ENCODE peak calls at places on chromosomes 13 and 19, in nine cellular contexts. K is endodermal cell, P is mammary epithelial cell, U is heart right ventricle, O is spleen, R is AG04450, E is lower lobe of right lung, G is epithelial cell of esophagus, T is psoas muscle. Y is an unnamed sample.

GRCh38 chr19:18894254-18895037 is 1.5 kb downstream of the CERS1 start:
- DNase-seq in K (no peak), P (no peak), U (no peak), O (peak), R (no peak), E (no peak), G (no peak), T (no peak), Y (peak)

GRCh38 chr13:109740121-109740520 is 46.3 kb downstream of the IRS2 start:
- DNase-seq in K (peak), P (no peak), U (no peak), O (no peak), R (no peak), E (no peak), G (no peak), T (no peak), Y (no peak)

GRCh38 chr13:74135306-74136088 is 1.3 kb upstream of the KLF12 start:
- DNase-seq in K (peak), P (peak), U (peak), O (peak), R (no peak), E (peak), G (peak), T (peak), Y (no peak)

GRCh38 chr19:15633122-15633521 is 7.6 kb upstream of the CYP4F3 start:
- DNase-seq in K (no peak), P (no peak), U (no peak), O (no peak), R (no peak), E (no peak), G (no peak), T (no peak), Y (no peak)

GRCh38 chr19:17686592-17687042 is 1.5 kb downstream of the UNC13A start:
- DNase-seq in K (peak), P (no peak), U (peak), O (no peak), R (no peak), E (no peak), G (no peak), T (peak), Y (no peak)

GRCh38 chr13:35789335-35790166 is 313.1 kb upstream of the MAB21L1 start:
- DNase-seq in K (no peak), P (peak), U (no peak), O (no peak), R (no peak), E (no peak), G (peak), T (no peak), Y (no peak)

GRCh38 chr19:33390908-33391630 is 17.6 kb downstream of the CEBPG start:
- DNase-seq in K (no peak), P (no peak), U (no peak), O (no peak), R (no peak), E (no peak), G (no peak), T (peak), Y (no peak)

GRCh38 chr19:54062643-54063042 is 1.1 kb downstream of the VSTM1 start:
- DNase-seq in K (no peak), P (no peak), U (no peak), O (peak), R (no peak), E (peak), G (no peak), T (no peak), Y (no peak)

GRCh38 chr13:76637651-76638111 is 248.5 kb downstream of the KCTD12 start:
- DNase-seq in K (no peak), P (no peak), U (no peak), O (no peak), R (no peak), E (no peak), G (no peak), T (no peak), Y (peak)

GRCh38 chr13:97202761-97203160 is 19.4 kb upstream of the MBNL2 start:
- DNase-seq in K (no peak), P (no peak), U (no peak), O (no peak), R (no peak), E (no peak), G (no peak), T (no peak), Y (no peak)

GRCh38 chr19:15251010-15251748 is 18.9 kb upstream of the EPHX3 start:
- DNase-seq in K (no peak), P (no peak), U (peak), O (no peak), R (peak), E (no peak), G (peak), T (peak), Y (no peak)

GRCh38 chr13:99617474-99618255 is 116.4 kb downstream of the TM9SF2 start:
- DNase-seq in K (peak), P (no peak), U (peak), O (no peak), R (no peak), E (no peak), G (peak), T (no peak), Y (no peak)

GRCh38 chr13:41418027-41418426 is 39.3 kb upstream of the RGCC start:
- DNase-seq in K (no peak), P (no peak), U (no peak), O (no peak), R (peak), E (no peak), G (peak), T (no peak), Y (no peak)

GRCh38 chr13:98450495-98451167 is 126.3 kb downstream of the STK24 start:
- DNase-seq in K (peak), P (no peak), U (peak), O (no peak), R (no peak), E (no peak), G (no peak), T (peak), Y (no peak)

GRCh38 chr19:14718522-14719113 is 28.8 kb downstream of the ZNF333 start:
- DNase-seq in K (peak), P (no peak), U (no peak), O (no peak), R (no peak), E (no peak), G (no peak), T (no peak), Y (no peak)

GRCh38 chr19:5339470-5339949 is 1.1 kb downstream of the PTPRS start:
- DNase-seq in K (no peak), P (no peak), U (no peak), O (no peak), R (no peak), E (no peak), G (no peak), T (no peak), Y (no peak)

GRCh38 chr19:35528218-35529038 is at the start of gene SBSN:
- DNase-seq in K (no peak), P (peak), U (no peak), O (no peak), R (no peak), E (no peak), G (peak), T (no peak), Y (no peak)

GRCh38 chr19:31066385-31066784 is 282.9 kb downstream of the TSHZ3 start:
- DNase-seq in K (no peak), P (peak), U (no peak), O (no peak), R (peak), E (no peak), G (peak), T (no peak), Y (peak)

GRCh38 chr19:10660346-10660745 is 6.2 kb downstream of the ILF3 start:
- DNase-seq in K (no peak), P (no peak), U (no peak), O (no peak), R (no peak), E (no peak), G (peak), T (no peak), Y (no peak)

GRCh38 chr19:20472854-20473253 is 92.7 kb downstream of the ZNF737 start:
- DNase-seq in K (no peak), P (no peak), U (no peak), O (no peak), R (no peak), E (peak), G (no peak), T (no peak), Y (no peak)

DNA sequence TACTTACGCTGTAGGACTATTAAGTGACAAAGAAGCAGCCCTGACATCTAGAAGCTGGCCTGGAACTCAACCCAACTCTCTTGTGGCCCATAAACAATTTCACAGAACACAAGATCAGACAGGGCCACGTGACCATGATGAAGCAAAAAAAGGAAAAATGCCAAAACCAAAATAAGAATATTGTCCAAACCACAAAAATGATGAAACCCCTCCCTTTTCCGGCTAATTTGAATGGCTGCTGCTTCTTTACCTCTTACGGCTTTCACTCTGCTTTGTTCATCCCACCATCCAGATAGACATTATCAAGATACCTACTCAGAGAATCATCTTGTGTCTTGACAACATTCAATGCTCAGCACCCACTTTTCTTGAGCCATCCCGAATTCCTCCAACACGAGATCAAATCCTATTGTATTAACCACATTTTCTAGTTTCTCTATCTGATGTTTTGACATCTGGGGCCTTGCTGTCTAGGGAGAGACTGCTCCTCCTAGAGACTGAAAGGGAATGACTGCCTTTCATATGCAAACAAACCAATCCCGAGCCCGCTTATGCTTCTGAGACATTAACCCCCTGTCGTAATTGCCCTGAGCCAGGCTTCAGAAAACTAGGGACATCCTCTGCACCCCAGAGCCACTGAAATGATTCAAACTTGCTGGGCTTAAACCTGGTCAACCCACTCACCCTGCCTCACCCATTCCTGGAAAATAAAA is 186.3 kb downstream of the TDRD3 start:
- DNase-seq in K (peak), P (no peak), U (peak), O (no peak), R (no peak), E (no peak), G (no peak), T (no peak), Y (no peak)
- TF ChIP-seq CTCF in K (peak), P (no peak), U (no peak), O (no peak), R (no peak), E (no peak), G (no peak), T (no peak), Y (no peak)

DNA sequence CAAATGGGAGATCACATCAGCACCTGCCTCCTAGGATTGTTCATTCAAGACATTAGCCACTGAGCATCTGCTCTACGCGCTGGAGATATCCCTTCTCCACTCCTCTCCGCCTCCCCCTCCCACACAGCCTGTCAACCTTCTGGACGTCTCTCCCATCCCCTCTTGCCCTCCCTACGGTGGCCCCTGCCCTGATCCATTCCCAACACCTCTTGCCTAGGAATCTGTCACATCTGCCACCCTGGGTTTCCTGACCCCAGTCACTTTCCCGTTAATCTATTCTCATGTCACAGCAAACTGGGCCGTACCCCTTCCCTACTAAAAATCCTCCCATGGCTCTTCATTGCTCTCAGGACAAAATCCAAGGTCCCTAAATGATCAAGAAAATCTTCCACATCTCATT is 10.3 kb downstream of the DYRK1B start:
- DNase-seq in K (no peak), P (no peak), U (no peak), O (no peak), R (no peak), E (no peak), G (no peak), T (no peak), Y (no peak)
- H3K4me3 ChIP-seq in K (peak), P (peak), U (peak), O (peak), R (peak), E (peak), G (peak), T (peak), Y (peak)

GRCh38 chr13:44199627-44200207 is 173.9 kb upstream of the SERP2 start:
- DNase-seq in K (no peak), P (no peak), U (no peak), O (no peak), R (no peak), E (no peak), G (peak), T (peak), Y (no peak)
- TF ChIP-seq CTCF in K (no peak), P (no peak), U (no peak), O (no peak), R (no peak), E (no peak), G (no peak), T (no peak), Y (no peak)

GRCh38 chr13:114064516-114065140 is 67.8 kb downstream of the RASA3 start:
- DNase-seq in K (no peak), P (peak), U (peak), O (peak), R (no peak), E (peak), G (peak), T (peak), Y (no peak)

GRCh38 chr13:114065926-114066774 is 66.3 kb downstream of the RASA3 start:
- DNase-seq in K (no peak), P (no peak), U (peak), O (peak), R (no peak), E (peak), G (no peak), T (no peak), Y (no peak)

GRCh38 chr13:114063545-114064515 is 68.6 kb downstream of the RASA3 start:
- DNase-seq in K (no peak), P (peak), U (peak), O (peak), R (no peak), E (peak), G (peak), T (peak), Y (no peak)

GRCh38 chr13:114066956-114067355 is 65.5 kb downstream of the RASA3 start:
- DNase-seq in K (no peak), P (no peak), U (no peak), O (peak), R (no peak), E (peak), G (no peak), T (no peak), Y (no peak)

GRCh38 chr13:114065141-114065925 is 67.1 kb downstream of the RASA3 start:
- DNase-seq in K (peak), P (peak), U (peak), O (peak), R (peak), E (peak), G (peak), T (peak), Y (peak)
- H3K4me3 ChIP-seq in K (no peak), P (no peak), U (no peak), O (peak), R (peak), E (peak), G (peak), T (peak), Y (peak)

DNA sequence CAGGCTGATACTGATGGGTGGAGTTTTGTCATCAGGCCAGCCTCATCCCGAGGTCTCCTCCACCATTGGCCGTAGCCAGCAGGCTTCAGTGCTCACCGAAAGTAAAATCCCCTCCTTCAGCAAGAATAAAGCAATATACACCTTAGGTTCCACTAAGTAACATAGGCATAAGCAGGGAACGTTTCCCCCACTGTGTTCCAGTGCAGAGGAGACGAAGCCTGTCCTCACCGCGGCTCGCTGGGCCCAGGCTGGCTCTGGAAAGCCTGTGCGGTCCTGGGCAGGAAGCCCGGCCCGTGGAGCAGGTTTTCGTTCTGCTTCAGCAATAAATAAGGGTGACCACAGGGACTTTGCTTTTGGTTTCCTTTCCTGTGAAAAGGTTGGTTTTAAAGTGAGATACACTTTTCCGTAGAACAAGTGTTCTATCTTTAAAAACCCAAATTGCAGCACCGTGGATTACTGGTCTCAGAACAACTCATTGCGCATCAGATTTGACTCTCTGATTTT is 16.3 kb upstream of the TEX29 start:
- DNase-seq in K (no peak), P (no peak), U (no peak), O (no peak), R (no peak), E (no peak), G (no peak), T (no peak), Y (no peak)
- TF ChIP-seq CTCF in K (no peak), P (no peak), U (no peak), O (no peak), R (no peak), E (no peak), G (no peak), T (no peak), Y (no peak)

DNA sequence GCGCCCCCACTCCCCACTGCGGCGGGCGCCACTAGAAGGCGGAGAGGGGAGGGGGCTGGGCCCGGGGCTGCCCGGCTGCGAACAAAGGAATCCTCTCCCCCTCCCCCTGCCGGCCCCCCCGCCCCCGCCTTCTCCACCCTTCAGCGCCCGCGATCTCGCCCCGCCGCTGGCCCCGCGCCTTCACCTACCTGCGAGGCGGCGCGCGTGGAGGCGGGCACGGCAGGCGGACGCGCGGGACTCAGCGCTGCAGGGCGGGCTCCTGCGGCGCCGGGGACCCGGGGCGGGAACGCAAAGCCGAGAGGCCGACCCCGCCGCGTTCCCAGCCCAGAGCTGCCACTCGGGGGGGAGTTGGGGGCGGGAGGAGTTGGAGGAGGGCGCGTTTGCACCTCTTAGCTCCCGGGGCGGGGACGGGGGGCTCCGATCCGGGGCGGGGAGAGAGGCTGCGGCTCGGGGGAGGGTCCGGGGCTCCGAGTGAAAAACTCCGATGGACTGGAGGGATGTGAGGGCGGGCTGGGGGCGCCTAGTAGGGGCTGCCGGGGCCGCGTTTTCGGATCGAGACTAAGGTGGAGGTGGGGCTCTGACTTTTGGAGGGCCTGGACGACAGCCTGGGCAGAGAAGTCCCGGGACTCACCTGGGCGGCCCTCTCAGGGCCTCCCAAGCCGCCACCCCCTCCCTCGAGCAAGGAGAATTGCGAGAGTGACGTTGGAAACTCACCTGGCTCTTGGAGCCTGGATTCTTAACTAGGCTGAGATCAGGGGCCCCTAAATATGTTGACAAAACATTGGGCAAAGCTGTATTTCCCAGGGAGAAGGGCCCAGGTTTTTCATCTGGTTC is at the start of gene FBN3:
- DNase-seq in K (peak), P (no peak), U (no peak), O (no peak), R (no peak), E (no peak), G (no peak), T (no peak), Y (no peak)
- H3K4me3 ChIP-seq in K (peak), P (peak), U (no peak), O (peak), R (no peak), E (peak), G (no peak), T (peak), Y (peak)

GRCh38 chr19:57279418-57280164 is 694 bp upstream of the ZNF460 start:
- DNase-seq in K (peak), P (peak), U (peak), O (peak), R (peak), E (peak), G (peak), T (peak), Y (peak)
- TF ChIP-seq CTCF in K (peak), P (peak), U (peak), O (peak), R (peak), E (peak), G (peak), T (peak), Y (peak)

GRCh38 chr19:41877490-41877876 is 404 bp downstream of the CD79A start:
- DNase-seq in K (no peak), P (no peak), U (no peak), O (peak), R (no peak), E (peak), G (no peak), T (no peak), Y (no peak)

GRCh38 chr19:41877916-41878905 is 1.1 kb downstream of the CD79A start:
- DNase-seq in K (no peak), P (no peak), U (no peak), O (no peak), R (no peak), E (no peak), G (no peak), T (no peak), Y (no peak)

GRCh38 chr19:41879080-41879479 is 2.0 kb downstream of the CD79A start:
- DNase-seq in K (no peak), P (no peak), U (no peak), O (no peak), R (no peak), E (no peak), G (no peak), T (no peak), Y (no peak)

GRCh38 chr19:41879670-41880328 is 2.7 kb downstream of the CD79A start:
- DNase-seq in K (no peak), P (no peak), U (no peak), O (no peak), R (no peak), E (no peak), G (no peak), T (no peak), Y (no peak)

GRCh38 chr19:41876847-41877489 is at the start of gene CD79A:
- DNase-seq in K (no peak), P (no peak), U (no peak), O (peak), R (no peak), E (peak), G (no peak), T (peak), Y (peak)
- H3K4me3 ChIP-seq in K (no peak), P (no peak), U (no peak), O (peak), R (no peak), E (no peak), G (no peak), T (no peak), Y (no peak)